ENCODE peak calls at places on chromosomes 7 and 10, in five cellular contexts. One of them, this sample, is unnamed.

GRCh38 chr7:155807013-155807804 is 5.1 kb downstream of the SHH start:
- DNase-seq in NCI-H345: no peak
- DNase-seq in stimulated activated CD8-positive, alpha-beta memory T cell treated with anti-CD3 and anti-CD28 coated beads, Interleukin-15, amount 100 ng/mL, for 24 hours: no peak
- DNase-seq in ELR: no peak
- DNase-seq in activated B cell treated with CpG ODN at 0.5 μM for 24 hours: no peak
- DNase-seq in this sample: no peak

GRCh38 chr7:95578299-95578855 is 17.9 kb downstream of the PDK4 start:
- DNase-seq in stimulated activated CD8-positive, alpha-beta memory T cell treated with anti-CD3 and anti-CD28 coated beads, Interleukin-15, amount 100 ng/mL, for 24 hours: no peak
- DNase-seq in NCI-H345: peak
- DNase-seq in activated B cell treated with CpG ODN at 0.5 μM for 24 hours: no peak
- DNase-seq in ELR: no peak
- DNase-seq in this sample: peak

GRCh38 chr10:98556061-98556460 is 109.3 kb upstream of the HPS1 start:
- DNase-seq in NCI-H345: no peak
- DNase-seq in activated B cell treated with CpG ODN at 0.5 μM for 24 hours: no peak
- DNase-seq in ELR: peak
- DNase-seq in stimulated activated CD8-positive, alpha-beta memory T cell treated with anti-CD3 and anti-CD28 coated beads, Interleukin-15, amount 100 ng/mL, for 24 hours: no peak
- DNase-seq in this sample: no peak

GRCh38 chr10:12333382-12334185 is 15.8 kb upstream of the CAMK1D start:
- DNase-seq in stimulated activated CD8-positive, alpha-beta memory T cell treated with anti-CD3 and anti-CD28 coated beads, Interleukin-15, amount 100 ng/mL, for 24 hours: no peak
- DNase-seq in ELR: peak
- DNase-seq in activated B cell treated with CpG ODN at 0.5 μM for 24 hours: peak
- DNase-seq in NCI-H345: peak
- DNase-seq in this sample: no peak

GRCh38 chr10:93991596-93992284 is 2.0 kb upstream of the PLCE1 start:
- DNase-seq in activated B cell treated with CpG ODN at 0.5 μM for 24 hours: no peak
- DNase-seq in ELR: peak
- DNase-seq in NCI-H345: no peak
- DNase-seq in stimulated activated CD8-positive, alpha-beta memory T cell treated with anti-CD3 and anti-CD28 coated beads, Interleukin-15, amount 100 ng/mL, for 24 hours: no peak
- DNase-seq in this sample: no peak

GRCh38 chr7:16688249-16688648 is 42.3 kb downstream of the BZW2 start:
- DNase-seq in stimulated activated CD8-positive, alpha-beta memory T cell treated with anti-CD3 and anti-CD28 coated beads, Interleukin-15, amount 100 ng/mL, for 24 hours: no peak
- DNase-seq in ELR: peak
- DNase-seq in activated B cell treated with CpG ODN at 0.5 μM for 24 hours: no peak
- DNase-seq in NCI-H345: no peak
- DNase-seq in this sample: no peak

GRCh38 chr10:28587970-28588290 is 55.0 kb downstream of the WAC start:
- DNase-seq in stimulated activated CD8-positive, alpha-beta memory T cell treated with anti-CD3 and anti-CD28 coated beads, Interleukin-15, amount 100 ng/mL, for 24 hours: no peak
- DNase-seq in activated B cell treated with CpG ODN at 0.5 μM for 24 hours: no peak
- DNase-seq in NCI-H345: no peak
- DNase-seq in ELR: peak
- DNase-seq in this sample: no peak

GRCh38 chr7:44305564-44306507 is 19.6 kb downstream of the CAMK2B start:
- DNase-seq in stimulated activated CD8-positive, alpha-beta memory T cell treated with anti-CD3 and anti-CD28 coated beads, Interleukin-15, amount 100 ng/mL, for 24 hours: no peak
- DNase-seq in activated B cell treated with CpG ODN at 0.5 μM for 24 hours: peak
- DNase-seq in NCI-H345: no peak
- DNase-seq in ELR: no peak
- DNase-seq in this sample: no peak

GRCh38 chr7:19939746-19940145 is 166.3 kb upstream of the TMEM196 start:
- DNase-seq in stimulated activated CD8-positive, alpha-beta memory T cell treated with anti-CD3 and anti-CD28 coated beads, Interleukin-15, amount 100 ng/mL, for 24 hours: no peak
- DNase-seq in activated B cell treated with CpG ODN at 0.5 μM for 24 hours: no peak
- DNase-seq in NCI-H345: no peak
- DNase-seq in ELR: peak
- DNase-seq in this sample: no peak

GRCh38 chr7:45413419-45413818 is 160.7 kb upstream of the ADCY1 start:
- DNase-seq in stimulated activated CD8-positive, alpha-beta memory T cell treated with anti-CD3 and anti-CD28 coated beads, Interleukin-15, amount 100 ng/mL, for 24 hours: no peak
- DNase-seq in NCI-H345: no peak
- DNase-seq in activated B cell treated with CpG ODN at 0.5 μM for 24 hours: no peak
- DNase-seq in ELR: no peak
- DNase-seq in this sample: no peak

This sample was measured in NCI-H1105 treated with DMSO at 0.1 percent for 48 hours.